ENCODE peak calls at places on chromosomes 5 and 9, in four cellular contexts. One of them, this sample, is unnamed.
A peak's percentile ranks its signal among the peaks of the same experiment; 100 is the strongest.

GRCh38 chr9:93268551-93269314 is 84.8 kb downstream of the WNK2 start:
- DNase-seq in GM23248: no peak
- DNase-seq in naive thymus-derived CD4-positive, alpha-beta T cell: peak; percentile 62
- DNase-seq in chondrocyte: no peak
- DNase-seq in this sample: no peak

GRCh38 chr5:144205141-144205551 is 34.5 kb downstream of the KCTD16 start:
- DNase-seq in GM23248: peak; percentile 72
- DNase-seq in naive thymus-derived CD4-positive, alpha-beta T cell: no peak
- DNase-seq in chondrocyte: no peak
- DNase-seq in this sample: peak; percentile 44

GRCh38 chr5:30849801-30850370 is 343.6 kb upstream of the CDH6 start:
- DNase-seq in GM23248: peak; percentile 31
- DNase-seq in naive thymus-derived CD4-positive, alpha-beta T cell: no peak
- DNase-seq in chondrocyte: no peak
- DNase-seq in this sample: peak; percentile 2

GRCh38 chr5:168793844-168794837 is 215.0 kb upstream of the PANK3 start:
- DNase-seq in GM23248: peak; percentile 86
- DNase-seq in naive thymus-derived CD4-positive, alpha-beta T cell: no peak
- DNase-seq in chondrocyte: no peak
- DNase-seq in this sample: peak; percentile 15

GRCh38 chr5:179697993-179698934 is 503 bp upstream of the CANX start:
- DNase-seq in GM23248: peak; percentile 100
- DNase-seq in naive thymus-derived CD4-positive, alpha-beta T cell: peak; percentile 99
- DNase-seq in chondrocyte: peak; percentile 100
- DNase-seq in this sample: peak; percentile 100

GRCh38 chr9:36284226-36284625 is 26.0 kb upstream of the GNE start:
- DNase-seq in GM23248: peak; percentile 14
- DNase-seq in naive thymus-derived CD4-positive, alpha-beta T cell: no peak
- DNase-seq in chondrocyte: no peak
- DNase-seq in this sample: peak; percentile 79

GRCh38 chr5:158560170-158560569 is 539.5 kb downstream of the EBF1 start:
- DNase-seq in GM23248: peak; percentile 19
- DNase-seq in naive thymus-derived CD4-positive, alpha-beta T cell: no peak
- DNase-seq in chondrocyte: no peak
- DNase-seq in this sample: peak; percentile 77

GRCh38 chr5:3105581-3105980 is 354.1 kb upstream of the IRX2 start:
- DNase-seq in GM23248: no peak
- DNase-seq in naive thymus-derived CD4-positive, alpha-beta T cell: no peak
- DNase-seq in chondrocyte: no peak
- DNase-seq in this sample: no peak

GRCh38 chr5:16809816-16810502 is 126.1 kb downstream of the MYO10 start:
- DNase-seq in GM23248: peak; percentile 84
- DNase-seq in naive thymus-derived CD4-positive, alpha-beta T cell: no peak
- DNase-seq in chondrocyte: no peak
- DNase-seq in this sample: no peak

GRCh38 chr5:151447174-151448037 is at the start of gene SLC36A1:
- DNase-seq in GM23248: peak; percentile 98
- DNase-seq in naive thymus-derived CD4-positive, alpha-beta T cell: peak; percentile 85
- DNase-seq in chondrocyte: peak; percentile 98
- DNase-seq in this sample: peak; percentile 88

GRCh38 chr9:135474915-135475314 is 4.7 kb upstream of the PPP1R26 start:
- DNase-seq in GM23248: peak; percentile 13
- DNase-seq in naive thymus-derived CD4-positive, alpha-beta T cell: no peak
- DNase-seq in chondrocyte: no peak
- DNase-seq in this sample: no peak

GRCh38 chr9:129962889-129963703 is 79.9 kb downstream of the FNBP1 start:
- DNase-seq in GM23248: peak; percentile 74
- DNase-seq in naive thymus-derived CD4-positive, alpha-beta T cell: peak; percentile 92
- DNase-seq in chondrocyte: no peak
- DNase-seq in this sample: peak; percentile 45

GRCh38 chr5:58922392-58923171 is 339.7 kb downstream of the RAB3C start:
- DNase-seq in GM23248: peak; percentile 75
- DNase-seq in naive thymus-derived CD4-positive, alpha-beta T cell: no peak
- DNase-seq in chondrocyte: no peak
- DNase-seq in this sample: peak; percentile 23

GRCh38 chr5:163951069-163951468 is 445.6 kb downstream of the MAT2B start:
- DNase-seq in GM23248: no peak
- DNase-seq in naive thymus-derived CD4-positive, alpha-beta T cell: no peak
- DNase-seq in chondrocyte: no peak
- DNase-seq in this sample: no peak

GRCh38 chr9:38175423-38175822 is 106.4 kb upstream of the SHB start:
- DNase-seq in GM23248: no peak
- DNase-seq in naive thymus-derived CD4-positive, alpha-beta T cell: no peak
- DNase-seq in chondrocyte: no peak
- DNase-seq in this sample: no peak

GRCh38 chr5:1538276-1538675 is 14.5 kb upstream of the LPCAT1 start:
- DNase-seq in GM23248: no peak
- DNase-seq in naive thymus-derived CD4-positive, alpha-beta T cell: no peak
- DNase-seq in chondrocyte: peak; percentile 71
- DNase-seq in this sample: no peak

GRCh38 chr5:76388236-76388635 is 14.8 kb upstream of the IQGAP2 start:
- DNase-seq in GM23248: no peak
- DNase-seq in naive thymus-derived CD4-positive, alpha-beta T cell: no peak
- DNase-seq in chondrocyte: no peak
- DNase-seq in this sample: peak; percentile 43

GRCh38 chr5:73419414-73420390 is 28.9 kb downstream of the FOXD1 start:
- DNase-seq in GM23248: peak; percentile 76
- DNase-seq in naive thymus-derived CD4-positive, alpha-beta T cell: no peak
- DNase-seq in chondrocyte: no peak
- DNase-seq in this sample: peak; percentile 23

GRCh38 chr5:81233080-81233634 is at the start of gene CKMT2:
- DNase-seq in GM23248: peak; percentile 46
- DNase-seq in naive thymus-derived CD4-positive, alpha-beta T cell: no peak
- DNase-seq in chondrocyte: no peak
- DNase-seq in this sample: peak; percentile 49

GRCh38 chr5:4640793-4641192 is 499.3 kb upstream of the ADAMTS16 start:
- DNase-seq in GM23248: peak; percentile 4
- DNase-seq in naive thymus-derived CD4-positive, alpha-beta T cell: no peak
- DNase-seq in chondrocyte: no peak
- DNase-seq in this sample: peak; percentile 1

GRCh38 chr9:130845901-130846381 is 10.9 kb downstream of the ABL1 start:
- DNase-seq in GM23248: peak; percentile 81
- DNase-seq in naive thymus-derived CD4-positive, alpha-beta T cell: no peak
- DNase-seq in chondrocyte: no peak
- DNase-seq in this sample: no peak

GRCh38 chr9:4640027-4640426 is 22.1 kb upstream of the PLPP6 start:
- DNase-seq in GM23248: peak; percentile 46
- DNase-seq in naive thymus-derived CD4-positive, alpha-beta T cell: peak; percentile 54
- DNase-seq in chondrocyte: no peak
- DNase-seq in this sample: peak; percentile 25